ENCODE peak calls at places on chromosomes 7 and 10, in four cellular contexts. U is small intestine, K is WERI-Rb-1, P is uterus. C is an unnamed sample. For H3K27me3, the result is how much of the 10 kb centered on the place peaks cover.

GRCh38 chr10:1074748-1075358 is 18.7 kb downstream of the WDR37 start:
- DNase-seq in K (no peak), P (no peak), U (peak), C (peak)

GRCh38 chr7:25752967-25753791 is 398.8 kb upstream of the NFE2L3 start:
- DNase-seq in K (no peak), U (no peak), P (no peak), C (no peak)

GRCh38 chr10:28367865-28368541 is 65.1 kb upstream of the MPP7 start:
- DNase-seq in K (peak), P (no peak), U (peak), C (peak)

GRCh38 chr7:140025814-140026433 is 36.8 kb downstream of the PARP12 start:
- DNase-seq in K (no peak), U (no peak), P (no peak), C (no peak)

GRCh38 chr10:133457100-133457841 is 3.5 kb downstream of the SCART1 start:
- DNase-seq in U (no peak), K (no peak), P (peak), C (no peak)

GRCh38 chr10:18179901-18180300 is 39.7 kb downstream of the CACNB2 start:
- DNase-seq in P (peak), K (no peak), U (no peak), C (peak)

GRCh38 chr7:80127412-80128150 is 7.0 kb upstream of the GNAI1 start:
- DNase-seq in K (no peak), U (peak), P (no peak), C (peak)

GRCh38 chr7:78148166-78148894 is 349.8 kb downstream of the PHTF2 start:
- DNase-seq in P (no peak), U (no peak), K (peak), C (no peak)

GRCh38 chr7:85528581-85528980 is 341.7 kb upstream of the SEMA3D start:
- DNase-seq in P (no peak), K (no peak), U (no peak), C (no peak)

GRCh38 chr10:71888623-71889387 is 37.8 kb upstream of the PSAP start:
- DNase-seq in U (peak), P (peak), K (peak), C (peak)

GRCh38 chr7:130160023-130160422 is 45.2 kb downstream of the TMEM209 start:
- DNase-seq in P (no peak), K (no peak), U (no peak), C (no peak)

DNA sequence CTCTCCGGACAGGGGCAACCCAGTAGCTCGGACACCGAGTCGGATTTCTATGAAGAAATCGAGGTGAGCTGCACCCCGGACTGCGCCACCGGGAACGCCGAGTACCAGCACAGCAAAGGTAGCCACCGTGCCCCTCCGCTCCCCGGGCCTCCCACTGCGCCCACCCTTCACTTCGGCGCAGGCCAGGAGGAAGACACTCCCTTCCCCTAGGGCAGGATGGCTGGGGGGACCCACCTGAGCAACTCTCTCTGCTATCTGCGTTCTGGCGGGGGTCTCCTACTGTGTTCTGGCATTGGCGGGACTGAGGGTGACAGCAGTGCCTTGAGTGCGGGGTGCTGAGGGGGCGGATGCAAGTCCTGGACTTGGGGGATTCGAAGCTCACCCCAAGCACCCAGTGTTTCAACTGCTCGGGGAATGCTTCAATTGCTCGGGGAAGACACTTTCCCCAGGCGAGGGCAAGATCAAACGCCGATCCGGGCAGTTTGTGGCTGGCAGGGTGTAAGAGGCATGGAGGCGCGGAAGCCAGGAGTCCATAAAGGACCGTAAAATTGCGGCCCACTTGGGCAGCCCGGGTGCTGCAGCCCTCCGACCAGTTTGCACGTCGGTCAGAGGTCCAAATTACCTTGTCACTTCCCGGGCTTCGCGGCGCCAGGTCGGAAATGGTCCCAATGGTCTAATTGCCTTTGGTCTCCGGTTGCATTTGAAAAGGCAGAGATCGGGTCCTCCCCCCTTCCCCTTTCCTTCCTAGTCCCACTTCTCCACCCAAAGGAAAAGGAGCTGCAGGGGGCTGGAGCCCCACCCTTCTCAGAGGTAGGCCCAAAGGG is 950 bp downstream of the EVX1 start:
- DNase-seq in P (no peak), K (no peak), U (no peak), C (no peak)
- H3K27me3 ChIP-seq in P (under half), K (half or more), U (under half), C (half or more)

GRCh38 chr10:123563994-123564393 is 102.2 kb upstream of the GPR26 start:
- DNase-seq in K (no peak), U (no peak), P (no peak), C (no peak)

GRCh38 chr10:123563581-123563855 is 102.6 kb upstream of the GPR26 start:
- DNase-seq in P (no peak), K (no peak), U (no peak), C (no peak)

GRCh38 chr10:123567984-123568745 is 98.0 kb upstream of the GPR26 start:
- DNase-seq in U (no peak), K (no peak), P (no peak), C (no peak)

GRCh38 chr10:123564631-123565030 is 101.5 kb upstream of the GPR26 start:
- DNase-seq in P (no peak), U (no peak), K (no peak), C (no peak)

GRCh38 chr10:123565691-123566660 is 100.2 kb upstream of the GPR26 start:
- DNase-seq in U (no peak), K (no peak), P (no peak), C (no peak)
- H3K27ac ChIP-seq in U (no peak), K (no peak), P (no peak), C (no peak)

GRCh38 chr7:70571986-70572385 is 560.0 kb upstream of the GALNT17 start:
- DNase-seq in K (no peak), P (no peak), U (no peak), C (no peak)

GRCh38 chr7:70573202-70573810 is 558.6 kb upstream of the GALNT17 start:
- DNase-seq in U (no peak), P (no peak), K (no peak), C (peak)

GRCh38 chr7:70574970-70575799 is 556.8 kb upstream of the GALNT17 start:
- DNase-seq in K (peak), P (no peak), U (no peak), C (peak)

GRCh38 chr7:70571403-70571911 is 560.5 kb upstream of the GALNT17 start:
- DNase-seq in K (no peak), U (peak), P (no peak), C (no peak)

GRCh38 chr7:70574314-70574713 is 557.6 kb upstream of the GALNT17 start:
- DNase-seq in U (no peak), K (no peak), P (no peak), C (no peak)
- H3K27me3 ChIP-seq in U (under half), K (under half), P (under half), C (under half)

GRCh38 chr7:51077951-51078350 is 238.7 kb downstream of the COBL start:
- DNase-seq in K (no peak), U (no peak), P (no peak), C (no peak)
- H3K27ac ChIP-seq in K (no peak), U (no peak), P (no peak), C (no peak)

GRCh38 chr10:116526219-116526618 is 19.5 kb upstream of the PNLIP start:
- DNase-seq in K (no peak), U (no peak), P (no peak), C (no peak)
- H3K27me3 ChIP-seq in K (under half), U (under half), P (under half), C (under half)

DNA sequence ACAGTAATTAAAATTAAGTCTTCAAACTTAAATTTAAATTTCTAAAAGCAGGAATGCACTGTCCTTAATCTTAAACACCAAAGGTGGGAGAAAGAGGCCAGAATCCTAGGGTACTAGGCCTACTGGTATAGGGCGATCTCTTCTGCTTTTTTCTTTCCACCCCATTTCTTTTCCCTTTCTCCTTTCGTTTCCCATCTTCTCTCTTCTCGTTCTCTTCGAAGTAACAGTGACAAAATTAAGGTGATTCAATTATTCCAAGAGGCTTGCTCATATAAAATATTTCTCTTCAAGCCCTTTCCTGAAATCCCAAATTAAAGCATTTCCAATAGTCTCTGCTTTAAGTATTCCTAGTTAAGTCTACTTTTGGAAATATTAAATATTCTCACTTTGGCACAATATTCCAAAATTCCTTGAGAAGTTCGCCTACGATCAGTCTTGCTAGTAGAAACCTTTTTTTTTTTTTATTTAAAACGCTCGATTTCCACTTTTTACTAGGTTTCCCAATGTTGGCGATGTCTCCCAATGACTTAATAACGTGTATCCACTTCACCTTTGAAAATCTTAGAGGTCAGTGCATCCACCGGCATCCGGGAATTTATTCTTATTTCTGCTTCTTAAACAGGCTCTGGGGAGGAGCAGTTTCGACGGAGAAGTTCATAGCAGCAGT is 765 bp upstream of the LCOR start:
- DNase-seq in P (no peak), K (no peak), U (no peak), C (no peak)
- H3K27ac ChIP-seq in P (peak), K (peak), U (peak), C (peak)

GRCh38 chr10:119481781-119482426 is 60.6 kb downstream of the RGS10 start:
- DNase-seq in P (no peak), U (no peak), K (no peak), C (no peak)
- H3K27me3 ChIP-seq in P (under half), U (under half), K (under half), C (under half)

DNA sequence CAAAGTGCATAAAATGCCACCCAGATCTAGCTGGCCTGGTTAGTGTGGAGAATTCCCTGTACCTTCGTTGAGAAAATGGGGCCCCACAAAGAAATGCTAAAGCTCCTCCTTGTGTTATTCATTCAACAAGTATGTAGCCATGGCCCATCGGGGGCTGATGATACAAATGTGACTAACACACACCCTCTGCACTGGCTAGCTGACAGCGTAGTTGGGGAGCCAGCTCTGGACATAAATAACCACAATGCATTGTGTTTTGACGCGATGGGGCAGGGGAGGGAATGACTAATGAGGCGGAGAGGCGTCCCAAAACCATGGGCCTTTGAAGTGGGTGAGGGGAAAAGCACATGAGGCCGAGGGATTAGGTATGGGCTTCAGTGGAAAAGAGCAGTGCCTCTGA is 28.2 kb upstream of the ASL start:
- DNase-seq in U (no peak), P (no peak), K (no peak), C (no peak)
- H3K27ac ChIP-seq in U (no peak), P (no peak), K (no peak), C (no peak)

DNA sequence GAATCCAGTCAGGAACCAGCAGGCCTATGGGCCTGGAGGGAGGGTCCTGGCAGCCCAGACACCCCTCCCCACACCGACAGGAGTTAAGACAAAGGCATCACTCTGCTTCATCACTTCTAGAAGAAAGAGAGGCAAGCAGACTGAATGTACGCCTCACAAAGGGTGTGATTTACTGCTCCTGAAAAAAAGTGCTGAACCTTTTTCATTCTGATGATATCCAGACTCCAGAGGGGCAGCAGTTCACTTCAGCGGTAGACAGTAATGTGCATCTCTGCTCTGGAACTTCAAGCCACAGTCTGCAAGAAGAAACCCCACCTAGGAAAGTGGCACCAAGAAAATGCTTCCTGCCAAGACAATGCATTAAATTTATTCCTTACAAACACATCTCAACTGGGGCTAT is 88.1 kb upstream of the TMEM72 start:
- DNase-seq in P (no peak), U (no peak), K (no peak), C (no peak)
- H3K27me3 ChIP-seq in P (under half), U (under half), K (half or more), C (under half)

GRCh38 chr10:75207079-75207867 is 3.3 kb upstream of the VDAC2 start:
- DNase-seq in K (no peak), P (no peak), U (no peak), C (no peak)
- H3K27ac ChIP-seq in K (no peak), P (no peak), U (no peak), C (no peak)